ENCODE peak calls at places on chromosome 20, in ten cellular contexts. One of them, this sample, is unnamed.

GRCh38 chr20:2195614-2196013 is 94.0 kb downstream of the STK35 start:
- DNase-seq in cardiac fibroblast: no peak
- DNase-seq in stimulated activated CD4-positive, alpha-beta T cell treated with anti-CD3 and anti-CD28 coated beads, Interleukin-4, amount 100 ng/mL, for 48 hours: no peak
- DNase-seq in ACHN: no peak
- DNase-seq in esophagus squamous epithelium: no peak
- DNase-seq in mucosa of descending colon: no peak
- DNase-seq in NCI-H2029: no peak
- DNase-seq in mesothelial cell of epicardium: peak
- DNase-seq in SK-N-SH: no peak
- DNase-seq in EL: no peak
- DNase-seq in this sample: no peak

GRCh38 chr20:47600967-47601547 is 99.4 kb downstream of the NCOA3 start:
- DNase-seq in stimulated activated CD4-positive, alpha-beta T cell treated with anti-CD3 and anti-CD28 coated beads, Interleukin-4, amount 100 ng/mL, for 48 hours: no peak
- DNase-seq in esophagus squamous epithelium: no peak
- DNase-seq in NCI-H2029: no peak
- DNase-seq in cardiac fibroblast: no peak
- DNase-seq in mucosa of descending colon: no peak
- DNase-seq in mesothelial cell of epicardium: no peak
- DNase-seq in ACHN: no peak
- DNase-seq in EL: no peak
- DNase-seq in SK-N-SH: no peak
- DNase-seq in this sample: no peak

GRCh38 chr20:11522359-11522758 is 395.3 kb upstream of the BTBD3 start:
- DNase-seq in cardiac fibroblast: no peak
- DNase-seq in mucosa of descending colon: no peak
- DNase-seq in EL: no peak
- DNase-seq in ACHN: no peak
- DNase-seq in NCI-H2029: no peak
- DNase-seq in SK-N-SH: no peak
- DNase-seq in stimulated activated CD4-positive, alpha-beta T cell treated with anti-CD3 and anti-CD28 coated beads, Interleukin-4, amount 100 ng/mL, for 48 hours: no peak
- DNase-seq in esophagus squamous epithelium: no peak
- DNase-seq in mesothelial cell of epicardium: no peak
- DNase-seq in this sample: no peak

GRCh38 chr20:54025166-54025835 is 45.1 kb downstream of the BCAS1 start:
- DNase-seq in NCI-H2029: no peak
- DNase-seq in esophagus squamous epithelium: no peak
- DNase-seq in SK-N-SH: no peak
- DNase-seq in stimulated activated CD4-positive, alpha-beta T cell treated with anti-CD3 and anti-CD28 coated beads, Interleukin-4, amount 100 ng/mL, for 48 hours: no peak
- DNase-seq in EL: no peak
- DNase-seq in ACHN: peak
- DNase-seq in cardiac fibroblast: peak
- DNase-seq in mucosa of descending colon: no peak
- DNase-seq in mesothelial cell of epicardium: no peak
- DNase-seq in this sample: no peak

GRCh38 chr20:54014301-54014914 is 56.0 kb downstream of the BCAS1 start:
- DNase-seq in cardiac fibroblast: no peak
- DNase-seq in NCI-H2029: no peak
- DNase-seq in mesothelial cell of epicardium: no peak
- DNase-seq in stimulated activated CD4-positive, alpha-beta T cell treated with anti-CD3 and anti-CD28 coated beads, Interleukin-4, amount 100 ng/mL, for 48 hours: no peak
- DNase-seq in mucosa of descending colon: no peak
- DNase-seq in ACHN: no peak
- DNase-seq in SK-N-SH: peak
- DNase-seq in esophagus squamous epithelium: no peak
- DNase-seq in EL: no peak
- DNase-seq in this sample: no peak

GRCh38 chr20:62367483-62368302 is 581 bp upstream of the LAMA5 start:
- DNase-seq in NCI-H2029: no peak
- DNase-seq in EL: no peak
- DNase-seq in cardiac fibroblast: no peak
- DNase-seq in ACHN: peak
- DNase-seq in SK-N-SH: peak
- DNase-seq in mucosa of descending colon: no peak
- DNase-seq in mesothelial cell of epicardium: peak
- DNase-seq in stimulated activated CD4-positive, alpha-beta T cell treated with anti-CD3 and anti-CD28 coated beads, Interleukin-4, amount 100 ng/mL, for 48 hours: no peak
- DNase-seq in esophagus squamous epithelium: no peak
- DNase-seq in this sample: no peak

GRCh38 chr20:13870349-13870748 is 85.5 kb downstream of the NDUFAF5 start:
- DNase-seq in EL: no peak
- DNase-seq in ACHN: no peak
- DNase-seq in mucosa of descending colon: no peak
- DNase-seq in stimulated activated CD4-positive, alpha-beta T cell treated with anti-CD3 and anti-CD28 coated beads, Interleukin-4, amount 100 ng/mL, for 48 hours: no peak
- DNase-seq in esophagus squamous epithelium: no peak
- DNase-seq in NCI-H2029: no peak
- DNase-seq in SK-N-SH: no peak
- DNase-seq in cardiac fibroblast: no peak
- DNase-seq in mesothelial cell of epicardium: no peak
- DNase-seq in this sample: no peak

GRCh38 chr20:38290829-38291581 is 13.0 kb upstream of the BPI start:
- DNase-seq in SK-N-SH: peak
- DNase-seq in mesothelial cell of epicardium: no peak
- DNase-seq in EL: peak
- DNase-seq in ACHN: peak
- DNase-seq in cardiac fibroblast: peak
- DNase-seq in NCI-H2029: no peak
- DNase-seq in mucosa of descending colon: no peak
- DNase-seq in stimulated activated CD4-positive, alpha-beta T cell treated with anti-CD3 and anti-CD28 coated beads, Interleukin-4, amount 100 ng/mL, for 48 hours: no peak
- DNase-seq in esophagus squamous epithelium: no peak
- DNase-seq in this sample: no peak

GRCh38 chr20:43537921-43538854 is 20.6 kb upstream of the SGK2 start:
- DNase-seq in mesothelial cell of epicardium: peak
- DNase-seq in ACHN: peak
- DNase-seq in stimulated activated CD4-positive, alpha-beta T cell treated with anti-CD3 and anti-CD28 coated beads, Interleukin-4, amount 100 ng/mL, for 48 hours: peak
- DNase-seq in mucosa of descending colon: no peak
- DNase-seq in esophagus squamous epithelium: no peak
- DNase-seq in SK-N-SH: peak
- DNase-seq in NCI-H2029: peak
- DNase-seq in cardiac fibroblast: peak
- DNase-seq in EL: peak
- DNase-seq in this sample: no peak

GRCh38 chr20:38237381-38237780 is 23.2 kb downstream of the KIAA1755 start:
- DNase-seq in ACHN: no peak
- DNase-seq in mucosa of descending colon: no peak
- DNase-seq in mesothelial cell of epicardium: no peak
- DNase-seq in NCI-H2029: no peak
- DNase-seq in EL: no peak
- DNase-seq in stimulated activated CD4-positive, alpha-beta T cell treated with anti-CD3 and anti-CD28 coated beads, Interleukin-4, amount 100 ng/mL, for 48 hours: no peak
- DNase-seq in cardiac fibroblast: no peak
- DNase-seq in esophagus squamous epithelium: no peak
- DNase-seq in SK-N-SH: no peak
- DNase-seq in this sample: no peak

GRCh38 chr20:10883166-10883565 is 209.4 kb upstream of the JAG1 start:
- DNase-seq in mesothelial cell of epicardium: no peak
- DNase-seq in SK-N-SH: no peak
- DNase-seq in NCI-H2029: no peak
- DNase-seq in EL: no peak
- DNase-seq in ACHN: no peak
- DNase-seq in cardiac fibroblast: no peak
- DNase-seq in stimulated activated CD4-positive, alpha-beta T cell treated with anti-CD3 and anti-CD28 coated beads, Interleukin-4, amount 100 ng/mL, for 48 hours: no peak
- DNase-seq in esophagus squamous epithelium: no peak
- DNase-seq in mucosa of descending colon: no peak
- DNase-seq in this sample: no peak

GRCh38 chr20:361562-361961 is 14.7 kb downstream of the NRSN2 start:
- DNase-seq in ACHN: peak
- DNase-seq in SK-N-SH: no peak
- DNase-seq in stimulated activated CD4-positive, alpha-beta T cell treated with anti-CD3 and anti-CD28 coated beads, Interleukin-4, amount 100 ng/mL, for 48 hours: no peak
- DNase-seq in EL: no peak
- DNase-seq in cardiac fibroblast: no peak
- DNase-seq in mucosa of descending colon: no peak
- DNase-seq in mesothelial cell of epicardium: no peak
- DNase-seq in esophagus squamous epithelium: no peak
- DNase-seq in NCI-H2029: no peak
- DNase-seq in this sample: no peak

GRCh38 chr20:9110365-9110764 is 41.5 kb downstream of the PLCB4 start:
- DNase-seq in ACHN: no peak
- DNase-seq in stimulated activated CD4-positive, alpha-beta T cell treated with anti-CD3 and anti-CD28 coated beads, Interleukin-4, amount 100 ng/mL, for 48 hours: no peak
- DNase-seq in SK-N-SH: no peak
- DNase-seq in esophagus squamous epithelium: no peak
- DNase-seq in mesothelial cell of epicardium: no peak
- DNase-seq in cardiac fibroblast: peak
- DNase-seq in mucosa of descending colon: no peak
- DNase-seq in NCI-H2029: no peak
- DNase-seq in EL: no peak
- DNase-seq in this sample: no peak

GRCh38 chr20:17648782-17649730 is 33.0 kb downstream of the RRBP1 start:
- DNase-seq in mesothelial cell of epicardium: no peak
- DNase-seq in cardiac fibroblast: no peak
- DNase-seq in EL: no peak
- DNase-seq in ACHN: peak
- DNase-seq in esophagus squamous epithelium: no peak
- DNase-seq in NCI-H2029: peak
- DNase-seq in mucosa of descending colon: peak
- DNase-seq in SK-N-SH: peak
- DNase-seq in stimulated activated CD4-positive, alpha-beta T cell treated with anti-CD3 and anti-CD28 coated beads, Interleukin-4, amount 100 ng/mL, for 48 hours: peak
- DNase-seq in this sample: no peak

GRCh38 chr20:36391456-36391855 is 85.3 kb downstream of the DLGAP4 start:
- DNase-seq in SK-N-SH: no peak
- DNase-seq in cardiac fibroblast: no peak
- DNase-seq in esophagus squamous epithelium: no peak
- DNase-seq in mucosa of descending colon: no peak
- DNase-seq in EL: peak
- DNase-seq in ACHN: no peak
- DNase-seq in mesothelial cell of epicardium: no peak
- DNase-seq in stimulated activated CD4-positive, alpha-beta T cell treated with anti-CD3 and anti-CD28 coated beads, Interleukin-4, amount 100 ng/mL, for 48 hours: no peak
- DNase-seq in NCI-H2029: no peak
- DNase-seq in this sample: no peak

GRCh38 chr20:32510601-32511357 is 74.4 kb downstream of the NOL4L start:
- DNase-seq in SK-N-SH: no peak
- DNase-seq in NCI-H2029: no peak
- DNase-seq in mucosa of descending colon: peak
- DNase-seq in cardiac fibroblast: no peak
- DNase-seq in ACHN: no peak
- DNase-seq in EL: no peak
- DNase-seq in stimulated activated CD4-positive, alpha-beta T cell treated with anti-CD3 and anti-CD28 coated beads, Interleukin-4, amount 100 ng/mL, for 48 hours: no peak
- DNase-seq in mesothelial cell of epicardium: peak
- DNase-seq in esophagus squamous epithelium: no peak
- DNase-seq in this sample: no peak

GRCh38 chr20:21398505-21399057 is 1.3 kb upstream of the NKX2-4 start:
- DNase-seq in SK-N-SH: no peak
- DNase-seq in NCI-H2029: no peak
- DNase-seq in mucosa of descending colon: no peak
- DNase-seq in mesothelial cell of epicardium: no peak
- DNase-seq in EL: no peak
- DNase-seq in cardiac fibroblast: no peak
- DNase-seq in stimulated activated CD4-positive, alpha-beta T cell treated with anti-CD3 and anti-CD28 coated beads, Interleukin-4, amount 100 ng/mL, for 48 hours: no peak
- DNase-seq in ACHN: no peak
- DNase-seq in esophagus squamous epithelium: no peak
- DNase-seq in this sample: no peak

GRCh38 chr20:7437311-7437710 is 502.9 kb downstream of the HAO1 start:
- DNase-seq in cardiac fibroblast: no peak
- DNase-seq in stimulated activated CD4-positive, alpha-beta T cell treated with anti-CD3 and anti-CD28 coated beads, Interleukin-4, amount 100 ng/mL, for 48 hours: no peak
- DNase-seq in EL: no peak
- DNase-seq in mucosa of descending colon: no peak
- DNase-seq in ACHN: no peak
- DNase-seq in esophagus squamous epithelium: no peak
- DNase-seq in SK-N-SH: no peak
- DNase-seq in mesothelial cell of epicardium: no peak
- DNase-seq in NCI-H2029: no peak
- DNase-seq in this sample: no peak

GRCh38 chr20:53162251-53162835 is 190.2 kb downstream of the TSHZ2 start:
- DNase-seq in mesothelial cell of epicardium: peak
- DNase-seq in esophagus squamous epithelium: no peak
- DNase-seq in mucosa of descending colon: no peak
- DNase-seq in EL: peak
- DNase-seq in NCI-H2029: peak
- DNase-seq in ACHN: peak
- DNase-seq in cardiac fibroblast: peak
- DNase-seq in stimulated activated CD4-positive, alpha-beta T cell treated with anti-CD3 and anti-CD28 coated beads, Interleukin-4, amount 100 ng/mL, for 48 hours: no peak
- DNase-seq in SK-N-SH: no peak
- DNase-seq in this sample: no peak

GRCh38 chr20:4828830-4829493 is 107.3 kb downstream of the PRND start:
- DNase-seq in ACHN: no peak
- DNase-seq in stimulated activated CD4-positive, alpha-beta T cell treated with anti-CD3 and anti-CD28 coated beads, Interleukin-4, amount 100 ng/mL, for 48 hours: no peak
- DNase-seq in EL: no peak
- DNase-seq in SK-N-SH: no peak
- DNase-seq in mesothelial cell of epicardium: no peak
- DNase-seq in NCI-H2029: no peak
- DNase-seq in esophagus squamous epithelium: no peak
- DNase-seq in mucosa of descending colon: no peak
- DNase-seq in cardiac fibroblast: peak
- DNase-seq in this sample: no peak

GRCh38 chr20:50562262-50562701 is 52.1 kb downstream of the PTPN1 start:
- DNase-seq in cardiac fibroblast: no peak
- DNase-seq in ACHN: no peak
- DNase-seq in NCI-H2029: peak
- DNase-seq in EL: no peak
- DNase-seq in esophagus squamous epithelium: no peak
- DNase-seq in stimulated activated CD4-positive, alpha-beta T cell treated with anti-CD3 and anti-CD28 coated beads, Interleukin-4, amount 100 ng/mL, for 48 hours: no peak
- DNase-seq in mesothelial cell of epicardium: no peak
- DNase-seq in SK-N-SH: no peak
- DNase-seq in mucosa of descending colon: no peak
- DNase-seq in this sample: no peak

GRCh38 chr20:48002517-48002970 is 217.3 kb upstream of the SULF2 start:
- DNase-seq in ACHN: no peak
- DNase-seq in esophagus squamous epithelium: no peak
- DNase-seq in EL: no peak
- DNase-seq in mucosa of descending colon: no peak
- DNase-seq in stimulated activated CD4-positive, alpha-beta T cell treated with anti-CD3 and anti-CD28 coated beads, Interleukin-4, amount 100 ng/mL, for 48 hours: no peak
- DNase-seq in mesothelial cell of epicardium: no peak
- DNase-seq in SK-N-SH: no peak
- DNase-seq in NCI-H2029: no peak
- DNase-seq in cardiac fibroblast: peak
- DNase-seq in this sample: no peak

GRCh38 chr20:32972181-32973076 is 31.8 kb downstream of the SUN5 start:
- DNase-seq in NCI-H2029: no peak
- DNase-seq in ACHN: no peak
- DNase-seq in cardiac fibroblast: no peak
- DNase-seq in SK-N-SH: no peak
- DNase-seq in EL: no peak
- DNase-seq in mesothelial cell of epicardium: peak
- DNase-seq in mucosa of descending colon: peak
- DNase-seq in stimulated activated CD4-positive, alpha-beta T cell treated with anti-CD3 and anti-CD28 coated beads, Interleukin-4, amount 100 ng/mL, for 48 hours: peak
- DNase-seq in esophagus squamous epithelium: peak
- DNase-seq in this sample: peak

GRCh38 chr20:20549699-20550098 is 162.7 kb downstream of the RALGAPA2 start:
- DNase-seq in EL: peak
- DNase-seq in mesothelial cell of epicardium: no peak
- DNase-seq in esophagus squamous epithelium: no peak
- DNase-seq in cardiac fibroblast: peak
- DNase-seq in ACHN: no peak
- DNase-seq in stimulated activated CD4-positive, alpha-beta T cell treated with anti-CD3 and anti-CD28 coated beads, Interleukin-4, amount 100 ng/mL, for 48 hours: no peak
- DNase-seq in NCI-H2029: no peak
- DNase-seq in mucosa of descending colon: no peak
- DNase-seq in SK-N-SH: no peak
- DNase-seq in this sample: no peak

This sample was measured in activated CD4-positive, CD25-positive, alpha-beta regulatory T cell treated with anti-CD3 and anti-CD28 coated beads, Interleukin-2, amount 50 U/mL, for 16 hours.